ENCODE peak calls at places on chromosomes 16 and 17, in seven cellular contexts. K is left ventricle myocardium inferior; I is body of pancreas; M is Panc1; Q is transverse colon; O is thoracic aorta; V is CD8-positive, alpha-beta T cell. Z is an unnamed sample.

GRCh38 chr17:68288375-68288774 is 2.6 kb downstream of the SLC16A6 start:
- DNase-seq in K (no peak), I (no peak), M (no peak), Q (no peak), O (no peak), V (no peak), Z (no peak)

GRCh38 chr16:5058476-5058875 is 7.3 kb downstream of the C16orf89 start:
- DNase-seq in K (no peak), I (no peak), M (no peak), Q (no peak), O (no peak), V (no peak), Z (no peak)

GRCh38 chr16:77790964-77791363 is 2.6 kb downstream of the VAT1L start:
- DNase-seq in K (no peak), I (no peak), M (no peak), Q (no peak), O (no peak), V (no peak), Z (no peak)

GRCh38 chr17:1471931-1472727 is 16.1 kb upstream of the CRK start:
- DNase-seq in K (no peak), I (no peak), M (no peak), Q (no peak), O (no peak), V (no peak), Z (no peak)

GRCh38 chr16:54366005-54366634 is 79.5 kb upstream of the IRX3 start:
- DNase-seq in K (no peak), I (no peak), M (no peak), Q (no peak), O (no peak), V (no peak), Z (no peak)

GRCh38 chr17:69320210-69320907 is 6.6 kb downstream of the ABCA5 start:
- DNase-seq in K (no peak), I (no peak), M (no peak), Q (no peak), O (no peak), V (no peak), Z (no peak)

GRCh38 chr16:81562926-81563325 is 118.3 kb downstream of the CMIP start:
- DNase-seq in K (no peak), I (no peak), M (no peak), Q (no peak), O (no peak), V (no peak), Z (no peak)

GRCh38 chr17:1736348-1737281 is 6.1 kb upstream of the SERPINF2 start:
- DNase-seq in K (peak; percentile 71), I (peak; percentile 56), M (no peak), Q (peak; percentile 52), O (no peak), V (no peak), Z (no peak)

GRCh38 chr17:50507871-50508572 is at the start of gene MYCBPAP:
- DNase-seq in K (peak; percentile 86), I (peak; percentile 77), M (no peak), Q (peak; percentile 89), O (peak; percentile 43), V (peak; percentile 74), Z (peak; percentile 75)

GRCh38 chr16:30382398-30383015 is at the start of gene SEPTIN1:
- DNase-seq in K (no peak), I (no peak), M (no peak), Q (peak; percentile 67), O (no peak), V (peak; percentile 74), Z (peak; percentile 64)

GRCh38 chr16:89511352-89511751 is 3.1 kb downstream of the SPG7 start:
- DNase-seq in K (no peak), I (no peak), M (no peak), Q (no peak), O (no peak), V (no peak), Z (no peak)

GRCh38 chr16:22070361-22071351 is 21.7 kb upstream of the VWA3A start:
- DNase-seq in K (peak; percentile 28), I (no peak), M (no peak), Q (no peak), O (no peak), V (no peak), Z (no peak)

GRCh38 chr16:12672986-12673385 is 130.7 kb downstream of the CPPED1 start:
- DNase-seq in K (no peak), I (no peak), M (no peak), Q (no peak), O (no peak), V (no peak), Z (no peak)

GRCh38 chr17:2926019-2926650 is 129.9 kb downstream of the RAP1GAP2 start:
- DNase-seq in K (no peak), I (peak; percentile 52), M (no peak), Q (no peak), O (no peak), V (no peak), Z (no peak)

GRCh38 chr16:11627822-11628457 is 40.3 kb upstream of the SNN start:
- DNase-seq in K (no peak), I (no peak), M (no peak), Q (no peak), O (no peak), V (no peak), Z (no peak)

DNA sequence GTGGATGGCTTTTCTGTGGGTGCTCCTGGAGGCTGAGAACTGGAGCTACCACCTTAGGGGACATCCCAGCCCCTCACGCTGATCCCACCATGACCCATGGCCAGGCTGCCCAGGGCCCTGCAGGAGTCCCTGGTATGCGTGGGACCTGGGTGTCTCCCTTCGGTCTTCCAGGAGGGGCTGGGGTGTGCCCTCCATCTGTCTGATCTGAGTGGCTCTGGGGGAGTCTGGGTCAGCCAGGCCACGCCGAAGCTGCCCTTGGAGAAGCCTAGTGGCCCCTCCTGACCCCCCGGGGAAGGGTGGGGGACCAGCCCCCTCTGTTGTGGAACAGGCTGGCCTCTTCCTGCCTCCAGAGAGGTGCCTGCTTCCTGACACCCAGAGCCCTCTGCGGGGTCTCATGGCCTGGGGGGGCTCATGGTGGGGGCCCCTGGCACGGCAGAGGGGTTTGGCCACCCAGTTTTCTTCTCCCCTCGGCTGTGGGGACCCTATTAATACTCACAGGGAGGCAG is 10.7 kb downstream of the BAIAP2 start:
- DNase-seq in K (no peak), I (no peak), M (no peak), Q (no peak), O (no peak), V (no peak), Z (no peak)
- H3K4me1 ChIP-seq in K (peaks cover 97% of the 10 kb centered on the region), I (peaks cover 36% of the 10 kb centered on the region), M (peaks cover 99% of the 10 kb centered on the region), Q (peaks cover 65% of the 10 kb centered on the region), O (peaks cover 18% of the 10 kb centered on the region), V (peaks cover 11% of the 10 kb centered on the region), Z (peaks cover 11% of the 10 kb centered on the region)

DNA sequence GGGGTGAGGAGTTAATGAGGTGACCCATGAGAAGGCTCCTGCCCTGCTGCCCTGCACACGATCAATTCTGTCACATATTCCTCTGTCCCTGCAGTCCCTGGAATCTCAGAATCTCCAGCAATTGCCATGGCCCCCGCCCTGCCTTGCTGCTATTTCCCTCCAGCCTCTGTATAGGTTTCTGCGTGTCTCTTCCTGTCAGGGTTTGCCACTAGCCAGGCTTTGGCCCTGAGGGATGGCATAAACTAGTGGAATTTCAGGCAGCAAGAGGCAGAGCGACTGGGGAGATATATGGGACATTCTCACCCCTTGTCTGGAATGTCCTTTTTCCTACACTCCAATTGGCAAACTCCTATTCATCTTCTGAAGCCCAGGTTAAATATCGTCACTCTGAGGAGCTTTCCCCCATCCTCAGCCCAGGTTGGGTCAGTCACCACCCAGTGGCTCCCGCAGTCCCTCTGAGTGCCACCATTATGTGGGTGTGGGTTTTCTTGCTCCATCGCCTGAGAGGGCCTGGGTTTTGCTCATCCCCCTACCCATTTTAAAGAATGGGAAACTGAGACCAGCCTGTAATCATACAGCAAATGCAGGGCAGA is 15.5 kb upstream of the NATD1 start:
- DNase-seq in K (no peak), I (no peak), M (no peak), Q (no peak), O (no peak), V (no peak), Z (no peak)
- H3K27ac ChIP-seq in K (no peak overlapping the region), I (no peak overlapping the region), M (no peak overlapping the region), Q (no peak overlapping the region), O (no peak overlapping the region), V (peak overlapping the region; percentile 12), Z (peak overlapping the region; percentile 6)

DNA sequence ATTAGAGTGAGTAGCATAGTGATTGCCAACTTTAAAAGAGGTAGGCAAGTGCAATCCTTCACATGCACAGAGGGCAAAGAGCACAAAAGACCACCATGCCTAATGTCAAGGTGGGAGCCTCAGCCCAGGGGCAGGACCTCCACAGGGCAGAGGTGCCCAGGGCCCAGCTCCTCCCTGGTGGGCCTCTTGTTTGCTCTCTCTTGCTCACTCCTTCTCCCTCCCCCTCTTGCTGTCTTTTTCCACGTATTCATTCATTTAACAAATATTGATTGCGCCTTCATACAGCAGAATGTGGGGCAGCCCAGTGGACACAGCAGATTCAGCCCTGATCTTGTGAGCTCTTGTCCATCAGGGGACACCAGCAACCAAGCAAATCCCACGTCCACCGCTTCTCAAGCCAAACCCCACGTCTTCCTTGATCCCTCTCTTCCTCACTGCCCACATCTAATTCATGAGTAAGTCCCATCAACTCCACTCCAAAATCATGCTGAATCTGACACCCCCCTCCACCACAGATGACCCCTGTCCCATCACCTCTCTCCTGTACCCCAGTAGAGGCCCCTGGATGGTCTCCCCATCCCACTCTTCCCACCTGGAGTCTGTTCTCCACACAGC is 44.1 kb upstream of the RPL38 start:
- DNase-seq in K (no peak), I (no peak), M (no peak), Q (no peak), O (no peak), V (no peak), Z (no peak)
- H3K4me1 ChIP-seq in K (no peaks in the 10 kb centered on the region), I (no peaks in the 10 kb centered on the region), M (no peaks in the 10 kb centered on the region), Q (no peaks in the 10 kb centered on the region), O (no peaks in the 10 kb centered on the region), V (no peaks in the 10 kb centered on the region), Z (no peaks in the 10 kb centered on the region)

DNA sequence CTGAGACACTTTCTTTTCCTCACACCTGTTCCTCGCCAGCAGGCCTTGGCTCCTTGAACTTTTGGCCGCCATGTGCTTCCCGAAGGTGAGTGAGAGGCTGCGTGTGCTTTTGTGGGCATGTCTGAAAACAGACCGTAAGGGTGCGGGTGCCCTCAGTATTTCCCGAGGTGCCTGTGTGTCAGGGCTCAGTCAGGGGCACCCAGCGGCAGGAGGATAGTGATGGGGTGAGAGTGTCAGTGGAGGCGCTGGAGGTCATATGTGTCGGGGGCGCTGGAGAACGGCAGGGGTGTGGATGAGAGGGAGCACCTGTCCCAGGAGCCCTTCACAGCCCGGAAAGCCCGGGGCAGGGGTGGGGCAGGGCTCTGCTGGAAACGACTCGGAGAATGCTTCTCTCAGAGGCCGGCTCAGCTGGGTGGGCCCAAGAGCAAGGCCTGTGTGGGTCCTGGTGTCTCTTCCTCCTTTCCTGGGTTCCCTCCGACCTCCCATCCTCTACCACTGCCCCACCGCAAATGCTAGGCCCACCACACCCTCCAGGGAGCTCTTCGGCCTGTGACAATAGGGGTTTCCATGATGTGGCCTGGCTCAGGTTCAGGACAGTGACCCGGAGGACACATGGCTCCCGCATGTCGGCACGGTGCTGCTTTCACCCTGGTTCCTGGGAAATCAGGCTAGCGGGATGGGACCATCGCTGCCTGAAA is 451 bp downstream of the IL32 start:
- DNase-seq in K (no peak), I (peak; percentile 35), M (no peak), Q (no peak), O (no peak), V (peak; percentile 51), Z (no peak)
- H3K27ac ChIP-seq in K (peak overlapping the region; percentile 80), I (peak overlapping the region; percentile 97), M (no peak overlapping the region), Q (peak overlapping the region; percentile 78), O (peak overlapping the region; percentile 14), V (peak overlapping the region; percentile 82), Z (peak overlapping the region; percentile 81)